ENCODE peak calls at places on chromosomes 3 and 15, in ten cellular contexts. P is uterus, A is iPS DF 6.9, H is Panc1, R is lower lobe of right lung, N is SJSA1, Y is stomach, D is H1, B is PC-3, Q is heart right ventricle. S is an unnamed sample. For H3K27me3 and H3K36me3, the result is how much of the 10 kb centered on the place peaks cover.

GRCh38 chr15:77621847-77622211 is 10.9 kb downstream of the LINGO1 start:
- DNase-seq in P (no peak), A (no peak), H (no peak), R (no peak), N (no peak), Y (no peak), D (no peak), B (no peak), Q (no peak), S (no peak)

GRCh38 chr3:21464745-21465144 is 286.3 kb downstream of the ZNF385D start:
- DNase-seq in P (peak), A (no peak), H (no peak), R (no peak), N (no peak), Y (no peak), D (no peak), B (no peak), Q (no peak), S (no peak)

GRCh38 chr3:103057477-103057876 is 622.7 kb downstream of the ZPLD1 start:
- DNase-seq in P (no peak), A (no peak), H (no peak), R (no peak), N (no peak), Y (no peak), D (no peak), B (no peak), Q (no peak), S (no peak)

GRCh38 chr3:149299938-149300791 is 33.3 kb downstream of the TM4SF18 start:
- DNase-seq in P (peak), A (no peak), H (peak), R (no peak), N (peak), Y (peak), D (no peak), B (peak), Q (no peak), S (peak)

GRCh38 chr15:99125061-99125990 is 20.4 kb downstream of the SYNM start:
- DNase-seq in P (no peak), A (no peak), H (no peak), R (peak), N (no peak), Y (no peak), D (no peak), B (no peak), Q (no peak), S (no peak)

GRCh38 chr15:52225230-52225629 is 34.0 kb upstream of the GNB5 start:
- DNase-seq in P (no peak), A (no peak), H (no peak), R (no peak), N (no peak), Y (no peak), D (no peak), B (no peak), Q (no peak), S (no peak)

GRCh38 chr3:187833799-187834578 is 88.7 kb upstream of the BCL6 start:
- DNase-seq in P (no peak), A (no peak), H (no peak), R (no peak), N (no peak), Y (no peak), D (no peak), B (no peak), Q (no peak), S (no peak)

GRCh38 chr3:55485208-55485791 is 1.8 kb downstream of the WNT5A start:
- DNase-seq in P (peak), A (no peak), H (no peak), R (peak), N (peak), Y (peak), D (no peak), B (peak), Q (peak), S (no peak)

GRCh38 chr3:140050977-140051957 is 116.3 kb downstream of the CLSTN2 start:
- DNase-seq in P (no peak), A (no peak), H (no peak), R (no peak), N (no peak), Y (no peak), D (peak), B (no peak), Q (peak), S (peak)

GRCh38 chr3:81758275-81758674 is 3.2 kb downstream of the GBE1 start:
- DNase-seq in P (peak), A (no peak), H (no peak), R (no peak), N (no peak), Y (no peak), D (no peak), B (peak), Q (no peak), S (peak)

GRCh38 chr3:188061133-188061532 is 92.8 kb upstream of the LPP start:
- DNase-seq in P (peak), A (no peak), H (no peak), R (no peak), N (no peak), Y (no peak), D (no peak), B (peak), Q (no peak), S (peak)

GRCh38 chr3:11591401-11592266 is 52.1 kb downstream of the VGLL4 start:
- DNase-seq in P (peak), A (no peak), H (no peak), R (no peak), N (peak), Y (peak), D (peak), B (peak), Q (peak), S (peak)

GRCh38 chr3:122609798-122610559 is 32.5 kb downstream of the PARP15 start:
- DNase-seq in P (no peak), A (no peak), H (peak), R (no peak), N (no peak), Y (no peak), D (no peak), B (peak), Q (no peak), S (peak)

GRCh38 chr3:45226206-45226915 is at the start of gene TMEM158:
- DNase-seq in P (peak), A (no peak), H (no peak), R (peak), N (peak), Y (peak), D (no peak), B (peak), Q (peak), S (peak)

DNA sequence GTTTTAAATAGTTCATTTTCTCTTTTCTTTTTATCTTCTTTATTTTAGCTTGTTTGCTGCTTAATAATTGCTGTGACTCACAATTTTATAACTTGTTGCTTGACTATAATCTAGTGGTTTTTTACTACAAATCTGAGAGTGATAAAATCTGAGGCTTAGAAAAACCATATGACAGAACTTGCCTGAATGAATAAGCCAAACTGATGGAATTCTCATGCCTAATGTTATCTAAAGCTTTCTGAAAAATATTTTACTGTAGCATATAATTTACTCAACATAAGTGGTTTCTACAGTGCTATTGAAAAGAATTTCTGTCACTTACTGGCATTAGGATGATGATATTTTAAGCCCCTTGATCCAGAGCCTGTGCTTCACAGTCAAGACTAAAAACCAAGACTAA is 175.1 kb downstream of the VGLL3 start:
- DNase-seq in P (no peak), A (no peak), H (no peak), R (no peak), N (no peak), Y (no peak), D (no peak), B (no peak), Q (no peak), S (no peak)
- H3K4me3 ChIP-seq in P (no peak), A (no peak), H (no peak), R (no peak), N (no peak), Y (no peak), D (no peak), B (no peak), Q (no peak), S (no peak)

GRCh38 chr15:66523926-66524325 is 18.8 kb downstream of the ZWILCH start:
- DNase-seq in P (no peak), A (no peak), H (no peak), R (no peak), N (no peak), Y (no peak), D (no peak), B (no peak), Q (no peak), S (peak)

GRCh38 chr15:66524801-66525200 is 19.7 kb downstream of the ZWILCH start:
- DNase-seq in P (no peak), A (no peak), H (no peak), R (no peak), N (no peak), Y (no peak), D (no peak), B (no peak), Q (no peak), S (no peak)
- H3K27me3 ChIP-seq in P (under half), A (under half), H (under half), R (under half), N (under half), Y (under half), D (under half), B (under half), Q (under half), S (under half)

DNA sequence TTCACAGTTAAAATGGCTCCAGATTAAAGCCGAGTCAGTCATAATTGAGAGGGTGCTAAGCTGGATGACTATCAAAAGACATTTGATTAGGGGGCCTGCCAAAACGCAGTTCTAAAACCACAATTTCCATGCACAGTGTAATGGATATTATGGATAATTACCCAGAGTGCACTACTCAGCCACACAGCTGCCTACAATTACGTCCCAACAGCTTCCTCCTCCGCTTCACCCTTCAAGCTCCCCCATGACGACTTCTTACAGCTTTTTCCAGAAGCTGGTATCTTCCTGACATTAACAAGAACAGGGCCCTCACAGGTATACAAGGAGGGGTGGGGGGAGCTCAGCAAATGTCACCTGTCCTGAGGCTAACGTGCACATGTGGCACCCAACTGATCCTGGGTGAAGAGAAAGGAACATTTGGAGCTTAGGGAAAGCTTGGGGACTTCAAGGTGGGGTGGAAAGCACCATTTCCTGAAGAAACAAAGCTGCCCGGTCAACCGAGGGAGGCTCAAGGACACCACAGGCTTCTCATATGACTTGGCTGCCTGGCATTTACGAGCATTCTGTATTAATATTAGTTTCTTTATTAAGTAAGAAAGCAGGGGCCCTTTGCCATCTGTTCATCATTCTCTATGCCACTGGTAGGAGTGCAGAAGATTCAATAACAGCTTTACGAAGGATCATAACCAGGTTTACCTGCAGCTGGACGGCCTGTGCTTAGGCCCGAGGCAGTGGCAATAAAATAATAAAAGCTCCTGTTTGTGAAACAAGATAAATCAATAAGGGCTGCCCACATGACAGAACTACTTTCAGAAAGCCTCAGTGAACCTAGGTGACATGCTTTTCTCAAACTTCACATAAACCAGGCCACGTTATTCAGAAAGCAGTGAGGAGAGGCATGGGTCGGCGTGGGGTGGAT is 54.1 kb downstream of the ETV5 start:
- DNase-seq in P (no peak), A (no peak), H (no peak), R (no peak), N (no peak), Y (no peak), D (no peak), B (no peak), Q (no peak), S (no peak)
- H3K36me3 ChIP-seq in P (under half), A (under half), H (under half), R (half or more), N (half or more), Y (half or more), D (under half), B (under half), Q (under half), S (under half)

GRCh38 chr15:74768099-74768770 is 13.6 kb upstream of the CSK start:
- DNase-seq in P (no peak), A (no peak), H (no peak), R (no peak), N (no peak), Y (no peak), D (no peak), B (no peak), Q (no peak), S (no peak)
- H3K4me3 ChIP-seq in P (no peak), A (no peak), H (no peak), R (no peak), N (no peak), Y (no peak), D (no peak), B (peak), Q (no peak), S (no peak)

GRCh38 chr3:178520436-178520835 is 15.8 kb upstream of the KCNMB2 start:
- DNase-seq in P (no peak), A (no peak), H (no peak), R (no peak), N (no peak), Y (no peak), D (no peak), B (no peak), Q (no peak), S (no peak)
- H3K27me3 ChIP-seq in P (under half), A (under half), H (under half), R (under half), N (under half), Y (under half), D (under half), B (under half), Q (under half), S (under half)

GRCh38 chr3:56802793-56803192 is 1.0 kb upstream of the ARHGEF3 start:
- DNase-seq in P (no peak), A (no peak), H (no peak), R (no peak), N (no peak), Y (no peak), D (no peak), B (no peak), Q (no peak), S (no peak)

GRCh38 chr3:56800373-56801150 is 1.2 kb downstream of the ARHGEF3 start:
- DNase-seq in P (no peak), A (no peak), H (no peak), R (no peak), N (no peak), Y (peak), D (no peak), B (peak), Q (no peak), S (peak)

GRCh38 chr3:56801151-56801596 is 575 bp downstream of the ARHGEF3 start:
- DNase-seq in P (no peak), A (no peak), H (no peak), R (no peak), N (no peak), Y (no peak), D (no peak), B (peak), Q (no peak), S (no peak)

GRCh38 chr3:56801597-56802410 is at the start of gene ARHGEF3:
- DNase-seq in P (peak), A (peak), H (peak), R (peak), N (peak), Y (peak), D (peak), B (peak), Q (peak), S (peak)

DNA sequence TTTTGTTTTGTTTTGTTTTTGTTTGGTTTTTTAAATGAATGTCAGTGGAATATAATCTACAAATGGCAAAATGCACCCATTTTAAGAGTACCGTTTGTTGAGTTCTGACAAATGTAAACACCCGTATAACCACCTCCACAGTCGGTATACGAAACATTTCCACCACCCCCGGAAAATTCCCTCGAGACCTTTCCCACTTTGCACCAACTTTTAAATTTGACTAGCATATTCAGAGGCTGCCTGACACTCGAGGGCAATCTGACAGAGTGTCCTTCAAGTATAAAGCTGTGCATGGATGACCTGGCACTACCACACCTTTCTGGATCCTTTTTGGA is 629 bp upstream of the ARHGEF3 start:
- DNase-seq in P (no peak), A (no peak), H (no peak), R (no peak), N (no peak), Y (no peak), D (no peak), B (no peak), Q (no peak), S (no peak)
- H3K36me3 ChIP-seq in P (under half), A (under half), H (under half), R (under half), N (under half), Y (under half), D (under half), B (under half), Q (under half), S (under half)

DNA sequence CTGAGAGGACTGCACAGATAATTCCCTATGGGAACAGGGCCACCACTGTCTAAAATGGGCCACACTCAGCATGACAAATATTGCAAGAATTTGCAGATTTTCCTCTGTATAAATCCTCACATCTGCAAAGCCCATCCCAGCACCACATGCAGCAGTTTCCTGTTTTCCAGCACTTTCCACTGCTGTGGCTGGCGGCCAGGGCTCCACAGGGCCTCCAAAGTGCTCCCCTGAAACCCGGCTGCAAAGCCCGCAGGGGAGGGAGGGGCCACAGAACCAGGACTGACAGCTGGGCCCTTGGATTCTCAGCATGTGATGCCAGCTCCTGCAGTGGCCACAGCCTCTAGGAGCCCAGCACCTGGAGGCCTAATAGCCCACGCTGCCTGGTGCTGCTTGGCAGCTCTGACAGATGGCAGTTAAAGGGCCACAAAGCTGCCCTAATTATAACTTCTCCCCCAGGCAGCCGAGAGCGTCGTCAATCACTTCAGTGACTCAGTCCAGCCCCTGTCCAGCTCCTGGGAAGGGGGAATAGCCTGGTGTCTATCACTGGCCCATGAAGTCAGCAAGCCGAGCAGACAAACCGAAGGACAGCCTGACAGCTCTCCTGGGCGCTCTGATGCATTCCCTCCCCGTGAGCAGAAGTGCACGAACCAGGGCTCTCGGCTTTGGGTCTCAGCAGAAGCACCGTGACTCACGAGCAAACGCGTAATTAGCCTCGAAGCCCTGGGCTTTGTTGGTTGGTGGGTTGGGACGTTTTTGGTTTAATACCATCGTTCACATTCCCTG is 4.7 kb downstream of the LRRC15 start:
- DNase-seq in P (no peak), A (no peak), H (no peak), R (no peak), N (peak), Y (no peak), D (no peak), B (no peak), Q (peak), S (no peak)
- H3K4me3 ChIP-seq in P (no peak), A (no peak), H (no peak), R (no peak), N (no peak), Y (no peak), D (no peak), B (no peak), Q (no peak), S (no peak)

GRCh38 chr15:28930011-28930410 is 44.2 kb downstream of the APBA2 start:
- DNase-seq in P (no peak), A (no peak), H (no peak), R (no peak), N (no peak), Y (no peak), D (no peak), B (no peak), Q (no peak), S (no peak)
- H3K27me3 ChIP-seq in P (under half), A (under half), H (under half), R (under half), N (under half), Y (under half), D (under half), B (under half), Q (under half), S (under half)

GRCh38 chr15:41001524-41001923 is 48.3 kb downstream of the CHAC1 start:
- DNase-seq in P (no peak), A (no peak), H (peak), R (no peak), N (no peak), Y (peak), D (no peak), B (peak), Q (no peak), S (no peak)

GRCh38 chr15:41011055-41011815 is 58.0 kb downstream of the CHAC1 start:
- DNase-seq in P (no peak), A (no peak), H (no peak), R (no peak), N (no peak), Y (no peak), D (no peak), B (no peak), Q (no peak), S (peak)

GRCh38 chr15:41010335-41010734 is 57.1 kb downstream of the CHAC1 start:
- DNase-seq in P (no peak), A (no peak), H (no peak), R (no peak), N (no peak), Y (no peak), D (no peak), B (no peak), Q (no peak), S (no peak)

GRCh38 chr15:41006479-41006878 is 53.2 kb downstream of the CHAC1 start:
- DNase-seq in P (no peak), A (no peak), H (no peak), R (no peak), N (no peak), Y (no peak), D (no peak), B (no peak), Q (peak), S (no peak)
- H3K36me3 ChIP-seq in P (under half), A (under half), H (under half), R (under half), N (under half), Y (under half), D (under half), B (under half), Q (under half), S (under half)

GRCh38 chr3:190345027-190345821 is 23.0 kb upstream of the CLDN1 start:
- DNase-seq in P (peak), A (no peak), H (peak), R (no peak), N (peak), Y (no peak), D (no peak), B (peak), Q (peak), S (peak)
- H3K4me3 ChIP-seq in P (no peak), A (no peak), H (peak), R (no peak), N (peak), Y (no peak), D (no peak), B (peak), Q (no peak), S (no peak)